ENCODE peak calls at places on chromosome 15, in nine cellular contexts. O is GM23338, H is OCI-LY7, A is PC-3, U is HCT116, G is MM.1S, N is neural progenitor cell, B is GM23248, Y is SK-N-SH. X is an unnamed sample.
A peak's percentile ranks its signal among the peaks of the same experiment; 100 is the strongest.

GRCh38 chr15:70153948-70154439 is 56.3 kb upstream of the TLE3 start:
- DNase-seq in O (peak; percentile 26), H (no peak), A (no peak), U (no peak), G (no peak), N (no peak), B (no peak), Y (no peak), X (no peak)

GRCh38 chr15:69853572-69853971 is 244.1 kb downstream of the TLE3 start:
- DNase-seq in O (no peak), H (no peak), A (peak; percentile 93), U (peak; percentile 74), G (no peak), N (peak; percentile 10), B (peak; percentile 95), Y (no peak), X (peak; percentile 81)

GRCh38 chr15:48330045-48330840 is 986 bp upstream of the DUT start:
- DNase-seq in O (peak; percentile 36), H (no peak), A (peak; percentile 3), U (no peak), G (no peak), N (no peak), B (peak; percentile 46), Y (no peak), X (no peak)

GRCh38 chr15:85826756-85827515 is 32.2 kb upstream of the KLHL25 start:
- DNase-seq in O (no peak), H (no peak), A (no peak), U (no peak), G (no peak), N (no peak), B (peak; percentile 55), Y (no peak), X (no peak)

GRCh38 chr15:79092382-79092781 is 1.8 kb upstream of the RASGRF1 start:
- DNase-seq in O (no peak), H (no peak), A (no peak), U (no peak), G (no peak), N (no peak), B (no peak), Y (no peak), X (no peak)

GRCh38 chr15:72227192-72227586 is 3.8 kb downstream of the PKM start:
- DNase-seq in O (no peak), H (peak; percentile 24), A (peak; percentile 84), U (peak; percentile 59), G (no peak), N (no peak), B (peak; percentile 92), Y (no peak), X (peak; percentile 71)

GRCh38 chr15:29100486-29101000 is 169.1 kb downstream of the NSMCE3 start:
- DNase-seq in O (no peak), H (no peak), A (no peak), U (no peak), G (no peak), N (no peak), B (no peak), Y (no peak), X (no peak)

GRCh38 chr15:89107984-89108383 is 19.7 kb downstream of the ABHD2 start:
- DNase-seq in O (no peak), H (no peak), A (peak; percentile 60), U (no peak), G (no peak), N (no peak), B (no peak), Y (no peak), X (no peak)

GRCh38 chr15:85073556-85074194 is 92.0 kb downstream of the PDE8A start:
- DNase-seq in O (no peak), H (no peak), A (peak; percentile 22), U (no peak), G (no peak), N (no peak), B (peak; percentile 70), Y (no peak), X (no peak)

GRCh38 chr15:47331796-47332480 is 385.4 kb upstream of the SEMA6D start:
- DNase-seq in O (no peak), H (no peak), A (peak; percentile 48), U (no peak), G (no peak), N (no peak), B (peak; percentile 22), Y (no peak), X (peak; percentile 62)

GRCh38 chr15:35151381-35151780 is 66.3 kb upstream of the NANOGP8 start:
- DNase-seq in O (no peak), H (no peak), A (no peak), U (no peak), G (no peak), N (no peak), B (no peak), Y (no peak), X (no peak)

GRCh38 chr15:73624530-73624929 is 8.7 kb downstream of the NPTN start:
- DNase-seq in O (no peak), H (no peak), A (no peak), U (no peak), G (no peak), N (no peak), B (no peak), Y (no peak), X (no peak)

GRCh38 chr15:44207643-44208042 is 12.6 kb upstream of the FRMD5 start:
- DNase-seq in O (no peak), H (no peak), A (peak; percentile 81), U (no peak), G (no peak), N (no peak), B (peak; percentile 75), Y (no peak), X (no peak)

GRCh38 chr15:84715442-84716035 is 400 bp downstream of the SEC11A start:
- DNase-seq in O (peak; percentile 54), H (peak; percentile 41), A (peak; percentile 13), U (no peak), G (peak; percentile 27), N (peak; percentile 53), B (peak; percentile 70), Y (peak; percentile 27), X (peak; percentile 59)

GRCh38 chr15:59436774-59437472 is 1.1 kb upstream of the FAM81A start:
- DNase-seq in O (peak; percentile 15), H (peak; percentile 14), A (no peak), U (no peak), G (no peak), N (peak; percentile 23), B (peak; percentile 7), Y (peak; percentile 37), X (no peak)

GRCh38 chr15:56038015-56038414 is 44.6 kb upstream of the NEDD4 start:
- DNase-seq in O (no peak), H (peak; percentile 12), A (no peak), U (no peak), G (no peak), N (no peak), B (peak; percentile 70), Y (no peak), X (no peak)

GRCh38 chr15:67998599-67999122 is 55.5 kb upstream of the PIAS1 start:
- DNase-seq in O (no peak), H (no peak), A (peak; percentile 85), U (no peak), G (no peak), N (no peak), B (peak; percentile 66), Y (no peak), X (no peak)

GRCh38 chr15:76168237-76168984 is 108.6 kb downstream of the TMEM266 start:
- DNase-seq in O (no peak), H (no peak), A (no peak), U (no peak), G (no peak), N (no peak), B (peak; percentile 48), Y (no peak), X (no peak)

GRCh38 chr15:31340591-31340990 is 14.0 kb downstream of the KLF13 start:
- DNase-seq in O (no peak), H (no peak), A (no peak), U (no peak), G (no peak), N (no peak), B (no peak), Y (no peak), X (no peak)

GRCh38 chr15:45910671-45911070 is 275.8 kb downstream of the SQOR start:
- DNase-seq in O (no peak), H (no peak), A (no peak), U (no peak), G (no peak), N (no peak), B (no peak), Y (no peak), X (no peak)

GRCh38 chr15:48674876-48675275 is 29.4 kb upstream of the FBN1 start:
- DNase-seq in O (no peak), H (no peak), A (no peak), U (no peak), G (no peak), N (no peak), B (peak; percentile 76), Y (no peak), X (no peak)

GRCh38 chr15:25469377-25469776 is 30.6 kb upstream of the UBE3A start:
- DNase-seq in O (no peak), H (no peak), A (peak; percentile 72), U (no peak), G (no peak), N (no peak), B (no peak), Y (no peak), X (no peak)

GRCh38 chr15:101368868-101369642 is 74.0 kb upstream of the SNRPA1 start:
- DNase-seq in O (no peak), H (no peak), A (no peak), U (no peak), G (no peak), N (no peak), B (no peak), Y (no peak), X (no peak)
- TF ChIP-seq EZH2phosphoT487 in O (no peak), H (no peak), A (no peak), U (no peak), G (no peak), N (no peak), B (no peak), Y (no peak), X (no peak)

GRCh38 chr15:51097553-51098330 is 3.0 kb upstream of the TNFAIP8L3 start:
- DNase-seq in O (no peak), H (no peak), A (peak; percentile 27), U (no peak), G (no peak), N (no peak), B (peak; percentile 86), Y (no peak), X (peak; percentile 29)
- TF ChIP-seq EZH2phosphoT487 in O (no peak), H (no peak), A (no peak), U (no peak), G (no peak), N (no peak), B (no peak), Y (no peak), X (no peak)

GRCh38 chr15:101397521-101398003 is 91.9 kb downstream of the PCSK6 start:
- DNase-seq in O (no peak), H (no peak), A (peak; percentile 7), U (no peak), G (no peak), N (no peak), B (no peak), Y (no peak), X (no peak)
- TF ChIP-seq EZH2phosphoT487 in O (no peak), H (no peak), A (no peak), U (no peak), G (no peak), N (no peak), B (no peak), Y (no peak), X (no peak)

DNA sequence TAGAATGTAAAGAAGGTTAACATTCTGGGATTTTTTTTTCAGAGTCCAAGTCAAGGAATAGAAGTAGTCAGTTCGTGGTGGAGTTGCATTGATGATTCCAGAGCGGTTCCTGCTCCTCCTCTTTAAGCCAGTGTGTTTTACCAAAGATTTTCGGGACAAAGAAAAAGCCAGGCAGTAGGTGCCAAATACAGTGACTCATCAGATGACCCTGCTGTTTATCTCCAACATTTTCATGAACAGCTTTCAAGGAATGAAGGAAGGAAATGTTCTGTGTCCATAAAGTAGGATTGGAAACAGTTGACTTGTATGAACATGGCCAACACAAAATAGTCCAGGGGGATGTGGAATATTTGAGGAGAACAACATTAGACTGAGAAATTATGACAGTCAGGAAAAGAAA is 142.4 kb upstream of the TMC3 start:
- DNase-seq in O (no peak), H (no peak), A (peak; percentile 7), U (no peak), G (no peak), N (no peak), B (peak; percentile 67), Y (no peak), X (no peak)
- TF ChIP-seq EZH2phosphoT487 in O (no peak), H (no peak), A (no peak), U (no peak), G (no peak), N (no peak), B (no peak), Y (no peak), X (no peak)

X was measured in hepatocyte.